ENCODE peak calls at places on chromosomes 3 and 15, in nine cellular contexts. One of them, this sample, is unnamed.

GRCh38 chr3:107813066-107813465 is 277.8 kb downstream of the CD47 start:
- DNase-seq in hepatocyte: no peak
- DNase-seq in fibroblast of lung: peak; percentile 8
- DNase-seq in upper lobe of right lung: no peak
- DNase-seq in tibial artery: no peak
- DNase-seq in Panc1: no peak
- DNase-seq in mucosa of descending colon: no peak
- DNase-seq in aorta: no peak
- DNase-seq in heart left ventricle: no peak
- DNase-seq in this sample: no peak

GRCh38 chr3:172244011-172244410 is 204.2 kb downstream of the GHSR start:
- DNase-seq in hepatocyte: no peak
- DNase-seq in fibroblast of lung: no peak
- DNase-seq in upper lobe of right lung: no peak
- DNase-seq in tibial artery: no peak
- DNase-seq in Panc1: peak; percentile 15
- DNase-seq in mucosa of descending colon: no peak
- DNase-seq in aorta: no peak
- DNase-seq in heart left ventricle: no peak
- DNase-seq in this sample: no peak

GRCh38 chr3:114451051-114451451 is 157.2 kb downstream of the TIGIT start:
- DNase-seq in hepatocyte: no peak
- DNase-seq in fibroblast of lung: peak; percentile 11
- DNase-seq in upper lobe of right lung: no peak
- DNase-seq in tibial artery: no peak
- DNase-seq in Panc1: no peak
- DNase-seq in mucosa of descending colon: no peak
- DNase-seq in aorta: no peak
- DNase-seq in heart left ventricle: no peak
- DNase-seq in this sample: no peak

GRCh38 chr15:48250640-48251076 is 44.6 kb downstream of the SLC12A1 start:
- DNase-seq in hepatocyte: peak; percentile 67
- DNase-seq in fibroblast of lung: peak; percentile 88
- DNase-seq in upper lobe of right lung: no peak
- DNase-seq in tibial artery: no peak
- DNase-seq in Panc1: peak; percentile 56
- DNase-seq in mucosa of descending colon: peak; percentile 71
- DNase-seq in aorta: peak; percentile 60
- DNase-seq in heart left ventricle: peak; percentile 20
- DNase-seq in this sample: no peak

GRCh38 chr3:157427906-157428305 is 8.7 kb upstream of the PTX3 start:
- DNase-seq in hepatocyte: no peak
- DNase-seq in fibroblast of lung: no peak
- DNase-seq in upper lobe of right lung: no peak
- DNase-seq in tibial artery: no peak
- DNase-seq in Panc1: no peak
- DNase-seq in mucosa of descending colon: no peak
- DNase-seq in aorta: no peak
- DNase-seq in heart left ventricle: no peak
- DNase-seq in this sample: no peak

GRCh38 chr3:170355738-170356595 is 1.5 kb upstream of the SKIL start:
- DNase-seq in hepatocyte: peak; percentile 76
- DNase-seq in fibroblast of lung: peak; percentile 54
- DNase-seq in upper lobe of right lung: peak; percentile 71
- DNase-seq in tibial artery: peak; percentile 70
- DNase-seq in Panc1: no peak
- DNase-seq in mucosa of descending colon: peak; percentile 54
- DNase-seq in aorta: peak; percentile 58
- DNase-seq in heart left ventricle: peak; percentile 65
- DNase-seq in this sample: peak; percentile 83

GRCh38 chr3:6250167-6250566 is 610.7 kb upstream of the GRM7 start:
- DNase-seq in hepatocyte: no peak
- DNase-seq in fibroblast of lung: no peak
- DNase-seq in upper lobe of right lung: no peak
- DNase-seq in tibial artery: no peak
- DNase-seq in Panc1: no peak
- DNase-seq in mucosa of descending colon: no peak
- DNase-seq in aorta: no peak
- DNase-seq in heart left ventricle: no peak
- DNase-seq in this sample: no peak

GRCh38 chr15:73051402-73051810 is 857 bp upstream of the NEO1 start:
- DNase-seq in hepatocyte: no peak
- DNase-seq in fibroblast of lung: no peak
- DNase-seq in upper lobe of right lung: peak; percentile 84
- DNase-seq in tibial artery: no peak
- DNase-seq in Panc1: no peak
- DNase-seq in mucosa of descending colon: peak; percentile 81
- DNase-seq in aorta: no peak
- DNase-seq in heart left ventricle: no peak
- DNase-seq in this sample: no peak

GRCh38 chr3:101384426-101384825 is 64.1 kb upstream of the IMPG2 start:
- DNase-seq in hepatocyte: no peak
- DNase-seq in fibroblast of lung: no peak
- DNase-seq in upper lobe of right lung: no peak
- DNase-seq in tibial artery: no peak
- DNase-seq in Panc1: no peak
- DNase-seq in mucosa of descending colon: no peak
- DNase-seq in aorta: no peak
- DNase-seq in heart left ventricle: no peak
- DNase-seq in this sample: no peak

GRCh38 chr3:25427155-25428002 is 684 bp upstream of the RARB start:
- DNase-seq in hepatocyte: peak; percentile 40
- DNase-seq in fibroblast of lung: peak; percentile 47
- DNase-seq in upper lobe of right lung: no peak
- DNase-seq in tibial artery: no peak
- DNase-seq in Panc1: no peak
- DNase-seq in mucosa of descending colon: no peak
- DNase-seq in aorta: no peak
- DNase-seq in heart left ventricle: no peak
- DNase-seq in this sample: no peak

GRCh38 chr3:21750831-21751391 is at the start of gene ZNF385D:
- DNase-seq in hepatocyte: peak; percentile 69
- DNase-seq in fibroblast of lung: peak; percentile 78
- DNase-seq in upper lobe of right lung: peak; percentile 61
- DNase-seq in tibial artery: peak; percentile 75
- DNase-seq in Panc1: no peak
- DNase-seq in mucosa of descending colon: no peak
- DNase-seq in aorta: peak; percentile 73
- DNase-seq in heart left ventricle: peak; percentile 71
- DNase-seq in this sample: no peak

GRCh38 chr3:182979719-182980191 is 583 bp downstream of the DCUN1D1 start:
- DNase-seq in hepatocyte: peak; percentile 55
- DNase-seq in fibroblast of lung: no peak
- DNase-seq in upper lobe of right lung: no peak
- DNase-seq in tibial artery: no peak
- DNase-seq in Panc1: no peak
- DNase-seq in mucosa of descending colon: peak; percentile 44
- DNase-seq in aorta: peak; percentile 54
- DNase-seq in heart left ventricle: peak; percentile 45
- DNase-seq in this sample: no peak

GRCh38 chr3:182980204-182981037 is at the start of gene DCUN1D1:
- DNase-seq in hepatocyte: peak; percentile 95
- DNase-seq in fibroblast of lung: peak; percentile 78
- DNase-seq in upper lobe of right lung: peak; percentile 96
- DNase-seq in tibial artery: peak; percentile 95
- DNase-seq in Panc1: no peak
- DNase-seq in mucosa of descending colon: peak; percentile 90
- DNase-seq in aorta: peak; percentile 94
- DNase-seq in heart left ventricle: peak; percentile 93
- DNase-seq in this sample: peak; percentile 98

GRCh38 chr3:182981038-182981380 is 671 bp upstream of the DCUN1D1 start:
- DNase-seq in hepatocyte: no peak
- DNase-seq in fibroblast of lung: no peak
- DNase-seq in upper lobe of right lung: no peak
- DNase-seq in tibial artery: no peak
- DNase-seq in Panc1: no peak
- DNase-seq in mucosa of descending colon: peak; percentile 23
- DNase-seq in aorta: no peak
- DNase-seq in heart left ventricle: no peak
- DNase-seq in this sample: peak; percentile 80

GRCh38 chr3:182986021-182986420 is 5.7 kb upstream of the DCUN1D1 start:
- DNase-seq in hepatocyte: no peak
- DNase-seq in fibroblast of lung: no peak
- DNase-seq in upper lobe of right lung: no peak
- DNase-seq in tibial artery: no peak
- DNase-seq in Panc1: no peak
- DNase-seq in mucosa of descending colon: no peak
- DNase-seq in aorta: no peak
- DNase-seq in heart left ventricle: no peak
- DNase-seq in this sample: no peak

GRCh38 chr3:182983811-182984210 is 3.5 kb upstream of the DCUN1D1 start:
- DNase-seq in hepatocyte: no peak
- DNase-seq in fibroblast of lung: peak; percentile 49
- DNase-seq in upper lobe of right lung: no peak
- DNase-seq in tibial artery: no peak
- DNase-seq in Panc1: no peak
- DNase-seq in mucosa of descending colon: no peak
- DNase-seq in aorta: no peak
- DNase-seq in heart left ventricle: no peak
- DNase-seq in this sample: no peak
- H3K4me1 ChIP-seq in hepatocyte: peaks cover 4% of the 10 kb centered on the region
- H3K4me1 ChIP-seq in fibroblast of lung: no peaks in the 10 kb centered on the region
- H3K4me1 ChIP-seq in upper lobe of right lung: peaks cover 9% of the 10 kb centered on the region
- H3K4me1 ChIP-seq in tibial artery: no peaks in the 10 kb centered on the region
- H3K4me1 ChIP-seq in Panc1: peaks cover 8% of the 10 kb centered on the region
- H3K4me1 ChIP-seq in mucosa of descending colon: peaks cover 5% of the 10 kb centered on the region
- H3K4me1 ChIP-seq in aorta: no peaks in the 10 kb centered on the region
- H3K4me1 ChIP-seq in heart left ventricle: peaks cover 7% of the 10 kb centered on the region
- H3K4me1 ChIP-seq in this sample: peaks cover 8% of the 10 kb centered on the region

DNA sequence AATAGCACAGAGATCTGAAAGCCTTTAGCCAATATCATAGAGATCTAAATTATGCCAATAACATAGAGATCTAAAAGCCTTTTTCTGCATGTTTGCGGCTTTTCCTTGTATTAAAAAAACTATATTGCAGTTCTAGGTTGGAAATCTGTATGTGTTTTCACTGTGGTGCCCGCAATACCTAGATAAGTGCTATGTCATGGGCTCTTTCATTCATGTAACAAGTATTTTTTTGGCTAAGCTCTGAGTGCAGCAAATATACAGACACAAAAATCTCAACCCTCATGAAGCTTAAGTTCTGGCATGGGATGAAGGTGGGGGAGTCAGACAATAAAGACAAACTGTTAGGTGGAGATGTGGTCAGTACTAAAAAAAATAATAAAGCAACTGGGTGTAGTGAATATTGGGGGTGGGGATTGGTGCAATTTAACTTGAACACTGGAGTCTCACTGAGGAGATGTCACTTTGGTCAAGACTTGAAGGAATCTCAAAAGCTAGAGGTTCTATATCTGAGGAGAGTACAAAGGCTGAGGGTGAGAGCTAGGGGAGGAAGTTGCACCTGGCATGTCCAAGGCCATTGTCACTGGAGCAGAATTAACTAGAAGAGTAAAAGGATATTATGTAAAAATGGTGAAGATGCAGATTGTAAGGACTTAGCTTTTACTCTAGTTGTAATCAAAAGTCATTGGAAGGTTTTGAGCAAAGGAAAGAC is 978 bp downstream of the BUB1B start:
- DNase-seq in hepatocyte: no peak
- DNase-seq in fibroblast of lung: no peak
- DNase-seq in upper lobe of right lung: no peak
- DNase-seq in tibial artery: no peak
- DNase-seq in Panc1: no peak
- DNase-seq in mucosa of descending colon: no peak
- DNase-seq in aorta: no peak
- DNase-seq in heart left ventricle: no peak
- DNase-seq in this sample: no peak
- H3K4me3 ChIP-seq in hepatocyte: peak overlapping the region; percentile 79
- H3K4me3 ChIP-seq in fibroblast of lung: peak overlapping the region; percentile 75
- H3K4me3 ChIP-seq in upper lobe of right lung: peak overlapping the region; percentile 58
- H3K4me3 ChIP-seq in tibial artery: no peak overlapping the region
- H3K4me3 ChIP-seq in Panc1: peak overlapping the region; percentile 96
- H3K4me3 ChIP-seq in mucosa of descending colon: no peak overlapping the region
- H3K4me3 ChIP-seq in aorta: no peak overlapping the region
- H3K4me3 ChIP-seq in heart left ventricle: no peak overlapping the region
- H3K4me3 ChIP-seq in this sample: peak overlapping the region; percentile 88

DNA sequence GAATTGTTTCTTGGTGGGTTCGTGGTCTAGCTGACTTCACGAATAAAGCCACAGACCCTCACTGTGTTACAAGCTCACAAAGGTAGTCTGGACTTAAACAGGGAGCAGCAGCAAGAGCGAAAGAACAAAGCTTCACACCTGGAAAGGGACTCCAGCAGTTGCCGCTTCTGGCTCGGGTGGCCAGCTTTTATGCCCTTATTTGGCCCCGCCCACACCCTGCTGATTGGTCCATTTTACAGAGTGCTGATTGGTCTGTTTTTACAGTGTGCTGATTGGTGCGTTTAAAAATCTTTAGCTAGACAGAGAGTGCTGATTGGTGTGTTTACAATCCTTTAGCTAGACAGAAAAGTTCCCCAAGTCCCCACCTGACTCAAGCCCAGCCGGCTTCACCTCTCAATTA is 194.2 kb upstream of the NDN start:
- DNase-seq in hepatocyte: no peak
- DNase-seq in fibroblast of lung: no peak
- DNase-seq in upper lobe of right lung: no peak
- DNase-seq in tibial artery: no peak
- DNase-seq in Panc1: no peak
- DNase-seq in mucosa of descending colon: no peak
- DNase-seq in aorta: no peak
- DNase-seq in heart left ventricle: no peak
- DNase-seq in this sample: no peak
- H3K9me3 ChIP-seq in hepatocyte: no peaks in the 10 kb centered on the region
- H3K9me3 ChIP-seq in fibroblast of lung: no peaks in the 10 kb centered on the region
- H3K9me3 ChIP-seq in upper lobe of right lung: no peaks in the 10 kb centered on the region
- H3K9me3 ChIP-seq in tibial artery: no peaks in the 10 kb centered on the region
- H3K9me3 ChIP-seq in Panc1: no peaks in the 10 kb centered on the region
- H3K9me3 ChIP-seq in mucosa of descending colon: no peaks in the 10 kb centered on the region
- H3K9me3 ChIP-seq in aorta: no peaks in the 10 kb centered on the region
- H3K9me3 ChIP-seq in heart left ventricle: no peaks in the 10 kb centered on the region
- H3K9me3 ChIP-seq in this sample: no peaks in the 10 kb centered on the region

GRCh38 chr3:50167782-50168317 is 12.7 kb downstream of the SEMA3F start:
- DNase-seq in hepatocyte: no peak
- DNase-seq in fibroblast of lung: no peak
- DNase-seq in upper lobe of right lung: no peak
- DNase-seq in tibial artery: no peak
- DNase-seq in Panc1: no peak
- DNase-seq in mucosa of descending colon: no peak
- DNase-seq in aorta: no peak
- DNase-seq in heart left ventricle: no peak
- DNase-seq in this sample: no peak

GRCh38 chr3:50168388-50168787 is 13.3 kb downstream of the SEMA3F start:
- DNase-seq in hepatocyte: no peak
- DNase-seq in fibroblast of lung: no peak
- DNase-seq in upper lobe of right lung: no peak
- DNase-seq in tibial artery: no peak
- DNase-seq in Panc1: no peak
- DNase-seq in mucosa of descending colon: no peak
- DNase-seq in aorta: no peak
- DNase-seq in heart left ventricle: peak; percentile 70
- DNase-seq in this sample: peak; percentile 84

GRCh38 chr3:50168791-50169190 is 13.7 kb downstream of the SEMA3F start:
- DNase-seq in hepatocyte: no peak
- DNase-seq in fibroblast of lung: no peak
- DNase-seq in upper lobe of right lung: no peak
- DNase-seq in tibial artery: no peak
- DNase-seq in Panc1: no peak
- DNase-seq in mucosa of descending colon: no peak
- DNase-seq in aorta: no peak
- DNase-seq in heart left ventricle: no peak
- DNase-seq in this sample: no peak

GRCh38 chr3:50169858-50170257 is 14.7 kb downstream of the SEMA3F start:
- DNase-seq in hepatocyte: no peak
- DNase-seq in fibroblast of lung: no peak
- DNase-seq in upper lobe of right lung: no peak
- DNase-seq in tibial artery: no peak
- DNase-seq in Panc1: no peak
- DNase-seq in mucosa of descending colon: no peak
- DNase-seq in aorta: no peak
- DNase-seq in heart left ventricle: no peak
- DNase-seq in this sample: no peak

GRCh38 chr3:50169232-50169631 is 14.1 kb downstream of the SEMA3F start:
- DNase-seq in hepatocyte: no peak
- DNase-seq in fibroblast of lung: no peak
- DNase-seq in upper lobe of right lung: no peak
- DNase-seq in tibial artery: no peak
- DNase-seq in Panc1: no peak
- DNase-seq in mucosa of descending colon: no peak
- DNase-seq in aorta: no peak
- DNase-seq in heart left ventricle: no peak
- DNase-seq in this sample: no peak
- H3K4me1 ChIP-seq in hepatocyte: peaks cover 29% of the 10 kb centered on the region
- H3K4me1 ChIP-seq in fibroblast of lung: peaks cover 21% of the 10 kb centered on the region
- H3K4me1 ChIP-seq in upper lobe of right lung: peaks cover 68% of the 10 kb centered on the region
- H3K4me1 ChIP-seq in tibial artery: no peaks in the 10 kb centered on the region
- H3K4me1 ChIP-seq in Panc1: peaks cover 86% of the 10 kb centered on the region
- H3K4me1 ChIP-seq in mucosa of descending colon: peaks cover 29% of the 10 kb centered on the region
- H3K4me1 ChIP-seq in aorta: no peaks in the 10 kb centered on the region
- H3K4me1 ChIP-seq in heart left ventricle: peaks cover 86% of the 10 kb centered on the region
- H3K4me1 ChIP-seq in this sample: peaks cover 95% of the 10 kb centered on the region

This sample was measured in spleen.